ENCODE peak calls at places on chromosomes 11 and 22, in six cellular contexts. L is astrocyte of the spinal cord, Y is body of pancreas, V is mammary epithelial cell, N is epithelial cell of proximal tubule, S is foreskin fibroblast. X is an unnamed sample.

GRCh38 chr11:131691558-131692041 is 321.2 kb downstream of the NTM start:
- DNase-seq in L (no peak), Y (no peak), V (peak), N (no peak), S (peak), X (no peak)

GRCh38 chr22:50714631-50715179 is 23.3 kb upstream of the ACR start:
- DNase-seq in L (no peak), Y (no peak), V (no peak), N (no peak), S (no peak), X (no peak)

GRCh38 chr11:36241512-36241911 is 47.7 kb downstream of the COMMD9 start:
- DNase-seq in L (no peak), Y (no peak), V (no peak), N (no peak), S (no peak), X (no peak)

GRCh38 chr22:35155403-35156025 is 89.6 kb downstream of the ISX start:
- DNase-seq in L (no peak), Y (no peak), V (no peak), N (no peak), S (no peak), X (no peak)

GRCh38 chr22:16609548-16610261 is 17.1 kb upstream of the CCT8L2 start:
- DNase-seq in L (no peak), Y (no peak), V (no peak), N (no peak), S (peak), X (no peak)

GRCh38 chr11:113397212-113397611 is 9.6 kb downstream of the ANKK1 start:
- DNase-seq in L (no peak), Y (no peak), V (no peak), N (no peak), S (no peak), X (no peak)

GRCh38 chr11:72629266-72629665 is 45.0 kb downstream of the PDE2A start:
- DNase-seq in L (no peak), Y (no peak), V (no peak), N (no peak), S (no peak), X (no peak)

GRCh38 chr22:27603823-27604190 is 197.7 kb downstream of the MN1 start:
- DNase-seq in L (peak), Y (peak), V (no peak), N (no peak), S (no peak), X (peak)

GRCh38 chr11:128766687-128767086 is 72.8 kb downstream of the FLI1 start:
- DNase-seq in L (no peak), Y (no peak), V (no peak), N (no peak), S (peak), X (no peak)

GRCh38 chr22:36371920-36372319 is 15.8 kb downstream of the MYH9 start:
- DNase-seq in L (peak), Y (no peak), V (no peak), N (no peak), S (peak), X (no peak)

GRCh38 chr11:9017773-9018172 is 14.0 kb upstream of the NRIP3 start:
- DNase-seq in L (no peak), Y (peak), V (no peak), N (no peak), S (peak), X (no peak)

GRCh38 chr11:531826-532511 is 3.4 kb downstream of the HRAS start:
- DNase-seq in L (no peak), Y (no peak), V (no peak), N (no peak), S (no peak), X (no peak)

GRCh38 chr11:94455861-94456260 is 37.8 kb downstream of the MRE11 start:
- DNase-seq in L (no peak), Y (peak), V (peak), N (no peak), S (no peak), X (no peak)

GRCh38 chr22:48142388-48142787 is 1379.9 kb downstream of the TBC1D22A start:
- DNase-seq in L (no peak), Y (no peak), V (no peak), N (no peak), S (no peak), X (no peak)

DNA sequence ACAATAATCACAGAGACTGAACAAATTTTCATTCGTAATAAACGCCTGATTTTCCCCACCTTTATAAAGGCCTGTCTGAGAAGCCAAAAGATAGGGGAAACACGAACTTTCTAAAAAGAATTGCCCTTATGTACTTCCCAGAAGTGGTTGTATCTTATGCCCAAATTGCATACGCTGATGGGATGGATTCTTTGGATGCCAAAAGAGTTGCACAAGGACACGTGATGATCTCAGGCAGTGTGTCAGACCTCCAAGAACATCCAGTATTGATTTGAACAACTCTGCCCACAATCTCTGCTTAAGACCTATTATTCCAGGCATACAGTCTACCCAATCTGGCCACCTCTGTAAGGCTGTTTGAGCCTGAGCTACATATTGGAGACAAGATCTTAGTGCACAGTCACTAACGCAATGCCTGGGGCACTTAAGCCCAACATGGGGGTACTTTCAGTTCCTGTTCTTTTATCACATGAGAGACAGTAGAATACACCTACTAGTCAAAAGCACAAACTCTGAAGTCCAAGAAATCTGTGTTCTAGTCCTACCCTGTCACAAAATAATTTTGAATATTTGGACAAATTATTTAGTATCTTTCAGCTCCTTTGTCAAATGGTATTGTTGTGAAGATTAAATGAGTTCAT is 38.9 kb downstream of the OR10A6 start:
- DNase-seq in L (no peak), Y (no peak), V (no peak), N (peak), S (peak), X (no peak)
- TF ChIP-seq CTCF in L (no peak), Y (no peak), V (no peak), N (no peak), S (no peak), X (no peak)

GRCh38 chr11:3156661-3157311 is 8.3 kb downstream of the OSBPL5 start:
- DNase-seq in L (no peak), Y (no peak), V (no peak), N (no peak), S (no peak), X (no peak)
- H3K4me3 ChIP-seq in L (no peak), Y (no peak), V (no peak), N (no peak), S (no peak), X (no peak)

GRCh38 chr22:39215430-39216142 is 29.2 kb downstream of the PDGFB start:
- DNase-seq in L (no peak), Y (no peak), V (no peak), N (no peak), S (no peak), X (no peak)
- TF ChIP-seq CTCF in L (peak), Y (peak), V (no peak), N (peak), S (peak), X (peak)

DNA sequence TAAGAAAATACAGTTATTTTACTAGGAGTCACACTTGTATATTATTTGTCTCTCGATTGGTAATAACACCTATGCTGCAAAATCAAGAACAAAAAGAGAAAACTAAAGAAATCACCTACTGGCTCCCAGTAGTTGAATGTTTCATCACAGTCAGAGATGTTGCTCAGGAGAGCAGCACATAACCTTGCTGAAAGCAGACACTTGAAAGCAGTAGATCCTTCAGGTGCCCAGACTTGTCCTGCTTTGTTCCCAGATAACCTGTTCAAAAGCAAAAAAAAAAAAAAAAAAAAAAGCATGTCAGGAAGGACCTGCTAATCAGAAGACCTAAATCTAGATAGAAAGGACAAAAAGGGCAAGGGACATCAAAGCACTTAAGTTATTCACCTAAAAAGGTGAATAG is 1.3 kb downstream of the ALG9 start:
- DNase-seq in L (no peak), Y (no peak), V (peak), N (no peak), S (no peak), X (no peak)
- H3K4me3 ChIP-seq in L (no peak), Y (peak), V (peak), N (peak), S (no peak), X (no peak)

GRCh38 chr11:70087446-70088167 is 9.5 kb downstream of the ANO1 start:
- DNase-seq in L (no peak), Y (no peak), V (no peak), N (no peak), S (no peak), X (no peak)
- TF ChIP-seq CTCF in L (no peak), Y (no peak), V (peak), N (no peak), S (no peak), X (peak)

GRCh38 chr22:45210577-45211431 is 29.9 kb downstream of the KIAA0930 start:
- DNase-seq in L (no peak), Y (no peak), V (no peak), N (no peak), S (peak), X (no peak)
- H3K4me3 ChIP-seq in L (no peak), Y (no peak), V (no peak), N (no peak), S (peak), X (no peak)

GRCh38 chr11:123303924-123304323 is 108.9 kb upstream of the CLMP start:
- DNase-seq in L (no peak), Y (no peak), V (no peak), N (no peak), S (no peak), X (no peak)
- TF ChIP-seq CTCF in L (no peak), Y (no peak), V (no peak), N (no peak), S (no peak), X (no peak)

DNA sequence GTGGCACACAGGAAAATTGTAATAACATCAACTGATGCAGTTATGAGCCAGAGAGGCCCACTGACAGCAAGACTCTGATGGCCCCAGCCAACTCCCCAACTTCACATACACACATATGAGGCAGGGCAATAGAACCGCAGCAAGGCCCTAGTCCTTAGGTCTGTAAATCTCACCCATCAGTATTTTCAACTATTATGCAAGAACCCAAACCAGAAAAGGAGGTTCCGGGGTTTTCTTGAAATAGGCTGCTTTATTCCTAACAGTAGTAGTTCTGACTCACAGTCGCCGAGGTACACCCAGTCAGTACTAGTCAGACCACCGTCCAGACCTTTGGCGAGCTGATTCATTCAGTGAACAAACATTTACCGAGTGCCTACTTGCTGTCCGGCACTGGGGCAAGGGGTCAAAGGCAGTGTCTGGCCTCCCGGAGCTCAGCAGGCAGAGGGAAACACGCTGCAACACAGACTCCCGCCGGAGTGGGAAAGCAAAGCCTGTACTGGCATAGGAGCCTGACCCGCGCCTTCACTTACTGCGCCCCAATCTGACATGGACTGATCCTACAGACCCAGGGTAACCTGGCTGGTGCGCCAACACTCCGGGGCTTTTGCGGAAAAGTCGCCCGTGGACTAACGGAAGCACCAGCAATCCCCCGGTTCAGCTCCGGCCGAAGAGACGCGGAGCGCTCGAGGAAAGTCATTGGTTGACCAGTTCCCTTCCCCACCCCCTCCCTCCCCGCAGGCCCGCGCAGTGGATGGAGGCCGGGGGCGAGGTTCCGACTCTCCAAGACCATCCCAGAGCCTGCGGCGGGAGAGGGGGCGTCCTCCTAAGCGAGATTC is 1.3 kb downstream of the PLEKHA7 start:
- DNase-seq in L (peak), Y (peak), V (peak), N (peak), S (peak), X (peak)
- H3K4me3 ChIP-seq in L (peak), Y (peak), V (no peak), N (peak), S (peak), X (peak)

GRCh38 chr11:76714493-76714892 is 43.9 kb upstream of the LRRC32 start:
- DNase-seq in L (no peak), Y (no peak), V (no peak), N (no peak), S (no peak), X (no peak)
- TF ChIP-seq CTCF in L (no peak), Y (no peak), V (no peak), N (no peak), S (no peak), X (no peak)

GRCh38 chr11:75337195-75337654 is 14.2 kb downstream of the ARRB1 start:
- DNase-seq in L (no peak), Y (no peak), V (peak), N (no peak), S (peak), X (no peak)

GRCh38 chr11:75342231-75342918 is 9.1 kb downstream of the ARRB1 start:
- DNase-seq in L (no peak), Y (no peak), V (no peak), N (no peak), S (no peak), X (no peak)

GRCh38 chr11:75338516-75339218 is 12.8 kb downstream of the ARRB1 start:
- DNase-seq in L (no peak), Y (no peak), V (no peak), N (no peak), S (peak), X (no peak)

GRCh38 chr11:75341583-75341982 is 9.9 kb downstream of the ARRB1 start:
- DNase-seq in L (no peak), Y (no peak), V (no peak), N (no peak), S (no peak), X (no peak)

GRCh38 chr11:75339685-75340409 is 11.6 kb downstream of the ARRB1 start:
- DNase-seq in L (no peak), Y (no peak), V (no peak), N (no peak), S (peak), X (no peak)
- H3K4me3 ChIP-seq in L (no peak), Y (no peak), V (no peak), N (no peak), S (no peak), X (no peak)